ENCODE peak calls at places on chromosomes 6 and 20, in six cellular contexts. One of them, this sample, is unnamed.

GRCh38 chr20:24337074-24337473 is 132.4 kb upstream of the SYNDIG1 start:
- DNase-seq in bronchial epithelial cell: peak; percentile 81
- DNase-seq in fibroblast of lung: peak; percentile 36
- DNase-seq in AG04450: peak; percentile 13
- DNase-seq in AG09309: peak; percentile 46
- DNase-seq in prostate gland: no peak
- DNase-seq in this sample: no peak

GRCh38 chr6:110233769-110234374 is 53.6 kb downstream of the CDC40 start:
- DNase-seq in bronchial epithelial cell: no peak
- DNase-seq in fibroblast of lung: peak; percentile 5
- DNase-seq in AG04450: no peak
- DNase-seq in AG09309: no peak
- DNase-seq in prostate gland: no peak
- DNase-seq in this sample: no peak

GRCh38 chr6:37260063-37260843 is 2.3 kb upstream of the TMEM217 start:
- DNase-seq in bronchial epithelial cell: no peak
- DNase-seq in fibroblast of lung: no peak
- DNase-seq in AG04450: no peak
- DNase-seq in AG09309: no peak
- DNase-seq in prostate gland: no peak
- DNase-seq in this sample: no peak

GRCh38 chr6:137536104-137536773 is 42.0 kb upstream of the OLIG3 start:
- DNase-seq in bronchial epithelial cell: no peak
- DNase-seq in fibroblast of lung: no peak
- DNase-seq in AG04450: no peak
- DNase-seq in AG09309: no peak
- DNase-seq in prostate gland: no peak
- DNase-seq in this sample: no peak

GRCh38 chr20:43584448-43585138 is 6.1 kb upstream of the IFT52 start:
- DNase-seq in bronchial epithelial cell: no peak
- DNase-seq in fibroblast of lung: peak; percentile 87
- DNase-seq in AG04450: peak; percentile 26
- DNase-seq in AG09309: peak; percentile 66
- DNase-seq in prostate gland: no peak
- DNase-seq in this sample: no peak

GRCh38 chr20:58553841-58554240 is 38.6 kb upstream of the APCDD1L start:
- DNase-seq in bronchial epithelial cell: no peak
- DNase-seq in fibroblast of lung: peak; percentile 80
- DNase-seq in AG04450: peak; percentile 45
- DNase-seq in AG09309: peak; percentile 8
- DNase-seq in prostate gland: no peak
- DNase-seq in this sample: no peak

GRCh38 chr20:38583306-38583705 is 2.3 kb downstream of the ADIG start:
- DNase-seq in bronchial epithelial cell: no peak
- DNase-seq in fibroblast of lung: no peak
- DNase-seq in AG04450: no peak
- DNase-seq in AG09309: no peak
- DNase-seq in prostate gland: no peak
- DNase-seq in this sample: no peak

GRCh38 chr20:723756-724155 is 44.5 kb downstream of the SLC52A3 start:
- DNase-seq in bronchial epithelial cell: peak; percentile 55
- DNase-seq in fibroblast of lung: no peak
- DNase-seq in AG04450: no peak
- DNase-seq in AG09309: no peak
- DNase-seq in prostate gland: peak; percentile 43
- DNase-seq in this sample: no peak

GRCh38 chr6:3039384-3039783 is 28.9 kb upstream of the RIPK1 start:
- DNase-seq in bronchial epithelial cell: no peak
- DNase-seq in fibroblast of lung: no peak
- DNase-seq in AG04450: no peak
- DNase-seq in AG09309: no peak
- DNase-seq in prostate gland: no peak
- DNase-seq in this sample: no peak

GRCh38 chr6:38185244-38185643 is 365.7 kb downstream of the ZFAND3 start:
- DNase-seq in bronchial epithelial cell: no peak
- DNase-seq in fibroblast of lung: no peak
- DNase-seq in AG04450: no peak
- DNase-seq in AG09309: no peak
- DNase-seq in prostate gland: no peak
- DNase-seq in this sample: no peak

GRCh38 chr6:13916230-13916944 is 8.4 kb upstream of the RNF182 start:
- DNase-seq in bronchial epithelial cell: peak; percentile 58
- DNase-seq in fibroblast of lung: peak; percentile 67
- DNase-seq in AG04450: no peak
- DNase-seq in AG09309: no peak
- DNase-seq in prostate gland: no peak
- DNase-seq in this sample: no peak

GRCh38 chr20:8385247-8385646 is 253.2 kb downstream of the PLCB1 start:
- DNase-seq in bronchial epithelial cell: no peak
- DNase-seq in fibroblast of lung: peak; percentile 44
- DNase-seq in AG04450: peak; percentile 15
- DNase-seq in AG09309: no peak
- DNase-seq in prostate gland: no peak
- DNase-seq in this sample: no peak

GRCh38 chr20:53040678-53041674 is 68.8 kb downstream of the TSHZ2 start:
- DNase-seq in bronchial epithelial cell: peak; percentile 34
- DNase-seq in fibroblast of lung: peak; percentile 81
- DNase-seq in AG04450: no peak
- DNase-seq in AG09309: no peak
- DNase-seq in prostate gland: no peak
- DNase-seq in this sample: no peak

GRCh38 chr6:150940951-150941350 is 75.4 kb downstream of the MTHFD1L start:
- DNase-seq in bronchial epithelial cell: no peak
- DNase-seq in fibroblast of lung: peak; percentile 11
- DNase-seq in AG04450: no peak
- DNase-seq in AG09309: peak; percentile 64
- DNase-seq in prostate gland: no peak
- DNase-seq in this sample: no peak

GRCh38 chr6:160273760-160274159 is 15.1 kb upstream of the SLC22A2 start:
- DNase-seq in bronchial epithelial cell: peak; percentile 55
- DNase-seq in fibroblast of lung: no peak
- DNase-seq in AG04450: no peak
- DNase-seq in AG09309: no peak
- DNase-seq in prostate gland: no peak
- DNase-seq in this sample: no peak

GRCh38 chr20:25397827-25398226 is 7.2 kb upstream of the ABHD12 start:
- DNase-seq in bronchial epithelial cell: peak; percentile 36
- DNase-seq in fibroblast of lung: peak; percentile 11
- DNase-seq in AG04450: no peak
- DNase-seq in AG09309: no peak
- DNase-seq in prostate gland: no peak
- DNase-seq in this sample: no peak

GRCh38 chr6:26161322-26161721 is 74.1 kb downstream of the HFE start:
- DNase-seq in bronchial epithelial cell: no peak
- DNase-seq in fibroblast of lung: no peak
- DNase-seq in AG04450: no peak
- DNase-seq in AG09309: no peak
- DNase-seq in prostate gland: no peak
- DNase-seq in this sample: no peak

GRCh38 chr6:23529902-23530301 is 596.1 kb upstream of the NRSN1 start:
- DNase-seq in bronchial epithelial cell: no peak
- DNase-seq in fibroblast of lung: no peak
- DNase-seq in AG04450: no peak
- DNase-seq in AG09309: no peak
- DNase-seq in prostate gland: no peak
- DNase-seq in this sample: no peak

GRCh38 chr6:88238065-88238464 is 71.9 kb upstream of the CNR1 start:
- DNase-seq in bronchial epithelial cell: peak; percentile 39
- DNase-seq in fibroblast of lung: peak; percentile 4
- DNase-seq in AG04450: no peak
- DNase-seq in AG09309: no peak
- DNase-seq in prostate gland: no peak
- DNase-seq in this sample: no peak

GRCh38 chr6:29967379-29968010 is 25.2 kb downstream of the HLA-A start:
- DNase-seq in bronchial epithelial cell: peak; percentile 81
- DNase-seq in fibroblast of lung: peak; percentile 6
- DNase-seq in AG04450: no peak
- DNase-seq in AG09309: no peak
- DNase-seq in prostate gland: no peak
- DNase-seq in this sample: no peak

GRCh38 chr6:25202505-25202904 is 76.7 kb upstream of the CARMIL1 start:
- DNase-seq in bronchial epithelial cell: peak; percentile 24
- DNase-seq in fibroblast of lung: peak; percentile 85
- DNase-seq in AG04450: peak; percentile 52
- DNase-seq in AG09309: peak; percentile 46
- DNase-seq in prostate gland: no peak
- DNase-seq in this sample: no peak

GRCh38 chr6:125818225-125818657 is 27.5 kb downstream of the NCOA7 start:
- DNase-seq in bronchial epithelial cell: no peak
- DNase-seq in fibroblast of lung: no peak
- DNase-seq in AG04450: no peak
- DNase-seq in AG09309: no peak
- DNase-seq in prostate gland: no peak
- DNase-seq in this sample: no peak

GRCh38 chr20:34715384-34715783 is 11.2 kb downstream of the TP53INP2 start:
- DNase-seq in bronchial epithelial cell: no peak
- DNase-seq in fibroblast of lung: peak; percentile 20
- DNase-seq in AG04450: no peak
- DNase-seq in AG09309: no peak
- DNase-seq in prostate gland: no peak
- DNase-seq in this sample: no peak

GRCh38 chr6:108946695-108947094 is 98.5 kb downstream of the ARMC2 start:
- DNase-seq in bronchial epithelial cell: no peak
- DNase-seq in fibroblast of lung: peak; percentile 79
- DNase-seq in AG04450: no peak
- DNase-seq in AG09309: no peak
- DNase-seq in prostate gland: no peak
- DNase-seq in this sample: no peak

GRCh38 chr6:149044394-149044965 is 273.0 kb upstream of the TAB2 start:
- DNase-seq in bronchial epithelial cell: no peak
- DNase-seq in fibroblast of lung: peak; percentile 18
- DNase-seq in AG04450: no peak
- DNase-seq in AG09309: peak; percentile 67
- DNase-seq in prostate gland: no peak
- DNase-seq in this sample: no peak

GRCh38 chr6:12311106-12311505 is 20.9 kb downstream of the EDN1 start:
- DNase-seq in bronchial epithelial cell: peak; percentile 84
- DNase-seq in fibroblast of lung: no peak
- DNase-seq in AG04450: no peak
- DNase-seq in AG09309: no peak
- DNase-seq in prostate gland: no peak
- DNase-seq in this sample: no peak

GRCh38 chr20:9293145-9293544 is 221.2 kb upstream of the LAMP5 start:
- DNase-seq in bronchial epithelial cell: no peak
- DNase-seq in fibroblast of lung: no peak
- DNase-seq in AG04450: no peak
- DNase-seq in AG09309: no peak
- DNase-seq in prostate gland: no peak
- DNase-seq in this sample: no peak

GRCh38 chr6:125041740-125042459 is 79.7 kb downstream of the RNF217 start:
- DNase-seq in bronchial epithelial cell: peak; percentile 95
- DNase-seq in fibroblast of lung: peak; percentile 70
- DNase-seq in AG04450: no peak
- DNase-seq in AG09309: no peak
- DNase-seq in prostate gland: no peak
- DNase-seq in this sample: no peak

GRCh38 chr20:46681032-46681854 is 8.0 kb downstream of the TP53RK start:
- DNase-seq in bronchial epithelial cell: peak; percentile 54
- DNase-seq in fibroblast of lung: peak; percentile 28
- DNase-seq in AG04450: no peak
- DNase-seq in AG09309: no peak
- DNase-seq in prostate gland: peak; percentile 75
- DNase-seq in this sample: no peak

GRCh38 chr20:16514145-16514544 is 59.1 kb downstream of the KIF16B start:
- DNase-seq in bronchial epithelial cell: no peak
- DNase-seq in fibroblast of lung: no peak
- DNase-seq in AG04450: no peak
- DNase-seq in AG09309: no peak
- DNase-seq in prostate gland: no peak
- DNase-seq in this sample: no peak

GRCh38 chr20:16518784-16519084 is 54.5 kb downstream of the KIF16B start:
- DNase-seq in bronchial epithelial cell: no peak
- DNase-seq in fibroblast of lung: no peak
- DNase-seq in AG04450: no peak
- DNase-seq in AG09309: no peak
- DNase-seq in prostate gland: no peak
- DNase-seq in this sample: no peak

GRCh38 chr20:16520154-16520553 is 53.1 kb downstream of the KIF16B start:
- DNase-seq in bronchial epithelial cell: no peak
- DNase-seq in fibroblast of lung: peak; percentile 11
- DNase-seq in AG04450: no peak
- DNase-seq in AG09309: no peak
- DNase-seq in prostate gland: no peak
- DNase-seq in this sample: no peak

DNA sequence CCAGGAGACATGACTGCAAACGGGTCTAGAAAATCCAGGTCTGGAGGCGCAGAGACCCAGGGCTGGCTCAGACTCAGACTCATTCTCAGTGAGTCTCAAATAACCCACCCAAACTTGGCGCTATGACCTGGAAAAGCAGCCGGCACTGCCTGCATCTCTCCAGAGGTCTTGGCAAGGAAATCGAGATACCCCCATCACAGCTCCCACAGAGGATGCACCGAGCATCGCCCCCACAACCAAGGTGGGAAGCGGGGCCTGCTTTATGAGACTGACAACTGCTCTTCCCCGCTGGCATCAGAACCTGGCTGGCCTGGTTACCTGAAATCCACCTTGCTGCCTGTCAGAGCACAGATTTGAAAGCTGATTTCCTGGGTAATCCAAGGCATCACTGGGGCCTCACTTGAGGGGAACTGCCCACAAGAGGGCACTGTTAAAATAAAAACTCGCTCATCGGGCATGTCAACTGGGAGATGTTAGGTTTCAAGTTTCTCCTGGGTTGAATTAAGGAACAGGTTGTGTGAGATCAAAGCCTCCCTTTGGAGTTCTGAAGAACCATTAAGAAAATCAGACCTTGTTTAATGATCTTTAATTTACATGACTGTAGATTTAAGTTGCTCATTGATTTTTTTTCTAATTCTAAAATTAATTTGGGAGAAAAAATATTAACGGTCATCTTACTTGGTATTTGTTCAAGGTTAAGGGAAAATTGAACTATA is 55.0 kb downstream of the KIF16B start:
- DNase-seq in bronchial epithelial cell: peak; percentile 51
- DNase-seq in fibroblast of lung: peak; percentile 14
- DNase-seq in AG04450: peak; percentile 7
- DNase-seq in AG09309: peak; percentile 8
- DNase-seq in prostate gland: peak; percentile 50
- DNase-seq in this sample: no peak
- TF ChIP-seq CTCF in bronchial epithelial cell: peak; percentile 64
- TF ChIP-seq CTCF in fibroblast of lung: peak; percentile 74
- TF ChIP-seq CTCF in AG04450: peak; percentile 71
- TF ChIP-seq CTCF in AG09309: peak; percentile 71
- TF ChIP-seq CTCF in prostate gland: peak; percentile 65
- TF ChIP-seq CTCF in this sample: peak; percentile 76

GRCh38 chr6:154427425-154427824 is 70.8 kb upstream of the IPCEF1 start:
- DNase-seq in bronchial epithelial cell: no peak
- DNase-seq in fibroblast of lung: no peak
- DNase-seq in AG04450: no peak
- DNase-seq in AG09309: no peak
- DNase-seq in prostate gland: no peak
- DNase-seq in this sample: no peak
- TF ChIP-seq CTCF in bronchial epithelial cell: no peak
- TF ChIP-seq CTCF in fibroblast of lung: no peak
- TF ChIP-seq CTCF in AG04450: no peak
- TF ChIP-seq CTCF in AG09309: no peak
- TF ChIP-seq CTCF in prostate gland: no peak
- TF ChIP-seq CTCF in this sample: no peak

GRCh38 chr6:113732384-113732966 is 124.7 kb upstream of the MARCKS start:
- DNase-seq in bronchial epithelial cell: no peak
- DNase-seq in fibroblast of lung: peak; percentile 21
- DNase-seq in AG04450: no peak
- DNase-seq in AG09309: no peak
- DNase-seq in prostate gland: no peak
- DNase-seq in this sample: no peak
- TF ChIP-seq CTCF in bronchial epithelial cell: no peak
- TF ChIP-seq CTCF in fibroblast of lung: peak; percentile 11
- TF ChIP-seq CTCF in AG04450: peak; percentile 26
- TF ChIP-seq CTCF in AG09309: no peak
- TF ChIP-seq CTCF in prostate gland: no peak
- TF ChIP-seq CTCF in this sample: peak; percentile 74

GRCh38 chr20:63224272-63225081 is 8.5 kb upstream of the YTHDF1 start:
- DNase-seq in bronchial epithelial cell: peak; percentile 36
- DNase-seq in fibroblast of lung: peak; percentile 77
- DNase-seq in AG04450: no peak
- DNase-seq in AG09309: no peak
- DNase-seq in prostate gland: peak; percentile 32
- DNase-seq in this sample: no peak
- TF ChIP-seq CTCF in bronchial epithelial cell: peak; percentile 53
- TF ChIP-seq CTCF in fibroblast of lung: peak; percentile 29
- TF ChIP-seq CTCF in AG04450: peak; percentile 48
- TF ChIP-seq CTCF in AG09309: peak; percentile 36
- TF ChIP-seq CTCF in prostate gland: no peak
- TF ChIP-seq CTCF in this sample: peak; percentile 29